ENCODE peak calls at places on chromosomes 16 and 17, in five cellular contexts. One of them, this sample, is unnamed.

GRCh38 chr17:59803377-59803757 is 89.4 kb downstream of the TUBD1 start:
- DNase-seq in HS-27A: no peak
- DNase-seq in left cardiac atrium: no peak
- DNase-seq in fibroblast of the conjunctiva: no peak
- DNase-seq in amniotic stem cell: no peak
- DNase-seq in this sample: no peak

GRCh38 chr16:82072313-82072712 is 37.3 kb downstream of the HSD17B2 start:
- DNase-seq in HS-27A: no peak
- DNase-seq in left cardiac atrium: no peak
- DNase-seq in fibroblast of the conjunctiva: no peak
- DNase-seq in amniotic stem cell: no peak
- DNase-seq in this sample: no peak

GRCh38 chr16:80899804-80900592 is 95.6 kb upstream of the CDYL2 start:
- DNase-seq in HS-27A: peak; percentile 76
- DNase-seq in left cardiac atrium: peak; percentile 90
- DNase-seq in fibroblast of the conjunctiva: peak; percentile 83
- DNase-seq in amniotic stem cell: peak; percentile 21
- DNase-seq in this sample: peak; percentile 71

GRCh38 chr16:4318171-4318910 is 2.5 kb downstream of the GLIS2 start:
- DNase-seq in HS-27A: no peak
- DNase-seq in left cardiac atrium: no peak
- DNase-seq in fibroblast of the conjunctiva: no peak
- DNase-seq in amniotic stem cell: no peak
- DNase-seq in this sample: no peak

GRCh38 chr16:25045696-25046381 is 30.7 kb upstream of the ARHGAP17 start:
- DNase-seq in HS-27A: no peak
- DNase-seq in left cardiac atrium: no peak
- DNase-seq in fibroblast of the conjunctiva: no peak
- DNase-seq in amniotic stem cell: no peak
- DNase-seq in this sample: no peak

GRCh38 chr17:74677558-74678466 is 34.9 kb downstream of the CD300LF start:
- DNase-seq in HS-27A: no peak
- DNase-seq in left cardiac atrium: peak; percentile 68
- DNase-seq in fibroblast of the conjunctiva: no peak
- DNase-seq in amniotic stem cell: no peak
- DNase-seq in this sample: no peak

GRCh38 chr17:29595107-29595942 is 2.4 kb downstream of the ANKRD13B start:
- DNase-seq in HS-27A: no peak
- DNase-seq in left cardiac atrium: no peak
- DNase-seq in fibroblast of the conjunctiva: no peak
- DNase-seq in amniotic stem cell: no peak
- DNase-seq in this sample: no peak

GRCh38 chr17:7912927-7913524 is 3.1 kb downstream of the RNF227 start:
- DNase-seq in HS-27A: no peak
- DNase-seq in left cardiac atrium: no peak
- DNase-seq in fibroblast of the conjunctiva: peak; percentile 79
- DNase-seq in amniotic stem cell: no peak
- DNase-seq in this sample: peak; percentile 64

GRCh38 chr17:54844262-54844661 is 56.4 kb upstream of the TOM1L1 start:
- DNase-seq in HS-27A: no peak
- DNase-seq in left cardiac atrium: no peak
- DNase-seq in fibroblast of the conjunctiva: no peak
- DNase-seq in amniotic stem cell: no peak
- DNase-seq in this sample: no peak

GRCh38 chr17:82320140-82320840 is 2.9 kb upstream of the CD7 start:
- DNase-seq in HS-27A: no peak
- DNase-seq in left cardiac atrium: no peak
- DNase-seq in fibroblast of the conjunctiva: no peak
- DNase-seq in amniotic stem cell: no peak
- DNase-seq in this sample: no peak

GRCh38 chr17:44927696-44928095 is 12.4 kb upstream of the GFAP start:
- DNase-seq in HS-27A: no peak
- DNase-seq in left cardiac atrium: no peak
- DNase-seq in fibroblast of the conjunctiva: no peak
- DNase-seq in amniotic stem cell: no peak
- DNase-seq in this sample: no peak

GRCh38 chr16:68737046-68737729 is at the start of gene CDH1:
- DNase-seq in HS-27A: no peak
- DNase-seq in left cardiac atrium: no peak
- DNase-seq in fibroblast of the conjunctiva: no peak
- DNase-seq in amniotic stem cell: no peak
- DNase-seq in this sample: no peak

GRCh38 chr16:75306102-75306762 is 54.8 kb upstream of the BCAR1 start:
- DNase-seq in HS-27A: no peak
- DNase-seq in left cardiac atrium: no peak
- DNase-seq in fibroblast of the conjunctiva: no peak
- DNase-seq in amniotic stem cell: no peak
- DNase-seq in this sample: no peak

GRCh38 chr17:75238020-75238580 is 23.3 kb downstream of the GGA3 start:
- DNase-seq in HS-27A: no peak
- DNase-seq in left cardiac atrium: no peak
- DNase-seq in fibroblast of the conjunctiva: no peak
- DNase-seq in amniotic stem cell: no peak
- DNase-seq in this sample: no peak

GRCh38 chr17:33002245-33002644 is 10.6 kb downstream of the SPACA3 start:
- DNase-seq in HS-27A: no peak
- DNase-seq in left cardiac atrium: no peak
- DNase-seq in fibroblast of the conjunctiva: no peak
- DNase-seq in amniotic stem cell: no peak
- DNase-seq in this sample: no peak

GRCh38 chr16:378821-379182 is 3.0 kb downstream of the PGAP6 start:
- DNase-seq in HS-27A: no peak
- DNase-seq in left cardiac atrium: no peak
- DNase-seq in fibroblast of the conjunctiva: no peak
- DNase-seq in amniotic stem cell: no peak
- DNase-seq in this sample: no peak

GRCh38 chr16:50809561-50809960 is 67.7 kb downstream of the CYLD start:
- DNase-seq in HS-27A: no peak
- DNase-seq in left cardiac atrium: no peak
- DNase-seq in fibroblast of the conjunctiva: no peak
- DNase-seq in amniotic stem cell: no peak
- DNase-seq in this sample: no peak

GRCh38 chr17:83079340-83079747 is at the start of gene METRNL:
- DNase-seq in HS-27A: no peak
- DNase-seq in left cardiac atrium: peak; percentile 85
- DNase-seq in fibroblast of the conjunctiva: peak; percentile 26
- DNase-seq in amniotic stem cell: peak; percentile 54
- DNase-seq in this sample: no peak

GRCh38 chr16:70480127-70481105 is 26.0 kb downstream of the FCSK start:
- DNase-seq in HS-27A: no peak
- DNase-seq in left cardiac atrium: no peak
- DNase-seq in fibroblast of the conjunctiva: no peak
- DNase-seq in amniotic stem cell: no peak
- DNase-seq in this sample: no peak

GRCh38 chr16:83581994-83582747 is 225.6 kb upstream of the HSBP1 start:
- DNase-seq in HS-27A: no peak
- DNase-seq in left cardiac atrium: no peak
- DNase-seq in fibroblast of the conjunctiva: no peak
- DNase-seq in amniotic stem cell: no peak
- DNase-seq in this sample: no peak

GRCh38 chr17:44653384-44653783 is 2.9 kb upstream of the MEIOC start:
- DNase-seq in HS-27A: no peak
- DNase-seq in left cardiac atrium: no peak
- DNase-seq in fibroblast of the conjunctiva: no peak
- DNase-seq in amniotic stem cell: no peak
- DNase-seq in this sample: no peak

GRCh38 chr16:52953215-52953614 is 99.5 kb downstream of the CHD9NB start:
- DNase-seq in HS-27A: no peak
- DNase-seq in left cardiac atrium: no peak
- DNase-seq in fibroblast of the conjunctiva: no peak
- DNase-seq in amniotic stem cell: no peak
- DNase-seq in this sample: no peak

GRCh38 chr17:82698974-82699442 is 510 bp upstream of the RAB40B start:
- DNase-seq in HS-27A: no peak
- DNase-seq in left cardiac atrium: no peak
- DNase-seq in fibroblast of the conjunctiva: no peak
- DNase-seq in amniotic stem cell: no peak
- DNase-seq in this sample: no peak

GRCh38 chr17:83004791-83005380 is 74.5 kb upstream of the METRNL start:
- DNase-seq in HS-27A: no peak
- DNase-seq in left cardiac atrium: no peak
- DNase-seq in fibroblast of the conjunctiva: no peak
- DNase-seq in amniotic stem cell: no peak
- DNase-seq in this sample: no peak

GRCh38 chr16:19432429-19432828 is 14.7 kb downstream of the TMC5 start:
- DNase-seq in HS-27A: no peak
- DNase-seq in left cardiac atrium: no peak
- DNase-seq in fibroblast of the conjunctiva: no peak
- DNase-seq in amniotic stem cell: no peak
- DNase-seq in this sample: no peak

GRCh38 chr16:51133691-51134090 is 17.4 kb downstream of the SALL1 start:
- DNase-seq in HS-27A: no peak
- DNase-seq in left cardiac atrium: no peak
- DNase-seq in fibroblast of the conjunctiva: no peak
- DNase-seq in amniotic stem cell: no peak
- DNase-seq in this sample: no peak

GRCh38 chr16:63625141-63625540 is 1496.7 kb downstream of the CDH11 start:
- DNase-seq in HS-27A: no peak
- DNase-seq in left cardiac atrium: no peak
- DNase-seq in fibroblast of the conjunctiva: no peak
- DNase-seq in amniotic stem cell: no peak
- DNase-seq in this sample: no peak

GRCh38 chr17:57515662-57516211 is 229.4 kb downstream of the CCDC182 start:
- DNase-seq in HS-27A: no peak
- DNase-seq in left cardiac atrium: no peak
- DNase-seq in fibroblast of the conjunctiva: no peak
- DNase-seq in amniotic stem cell: no peak
- DNase-seq in this sample: no peak

GRCh38 chr17:67717192-67717623 is 528 bp upstream of the NOL11 start:
- DNase-seq in HS-27A: no peak
- DNase-seq in left cardiac atrium: no peak
- DNase-seq in fibroblast of the conjunctiva: no peak
- DNase-seq in amniotic stem cell: no peak
- DNase-seq in this sample: no peak

GRCh38 chr16:66594739-66595138 is 9.8 kb upstream of the CMTM3 start:
- DNase-seq in HS-27A: no peak
- DNase-seq in left cardiac atrium: no peak
- DNase-seq in fibroblast of the conjunctiva: no peak
- DNase-seq in amniotic stem cell: no peak
- DNase-seq in this sample: no peak

GRCh38 chr17:65783845-65784334 is 222.4 kb upstream of the AXIN2 start:
- DNase-seq in HS-27A: peak; percentile 45
- DNase-seq in left cardiac atrium: no peak
- DNase-seq in fibroblast of the conjunctiva: peak; percentile 73
- DNase-seq in amniotic stem cell: peak; percentile 47
- DNase-seq in this sample: peak; percentile 77

GRCh38 chr17:48630009-48630924 is 4.1 kb upstream of the HOXB9 start:
- DNase-seq in HS-27A: no peak
- DNase-seq in left cardiac atrium: no peak
- DNase-seq in fibroblast of the conjunctiva: no peak
- DNase-seq in amniotic stem cell: no peak
- DNase-seq in this sample: no peak